ENCODE peak calls at places on chromosomes 13 and 19, in six cellular contexts. Z is GM10248, Y is neural progenitor cell, F is GM20000, L is Calu3, J is cardiac fibroblast. O is an unnamed sample.

GRCh38 chr13:27500806-27501534 is 50.6 kb upstream of the MTIF3 start:
- DNase-seq in Z (no peak), Y (no peak), F (no peak), L (no peak), J (peak), O (no peak)

GRCh38 chr19:47109541-47110375 is 3.8 kb downstream of the ZC3H4 start:
- DNase-seq in Z (no peak), Y (no peak), F (no peak), L (peak), J (peak), O (peak)

GRCh38 chr19:16504271-16504670 is 8.1 kb downstream of the C19orf44 start:
- DNase-seq in Z (no peak), Y (no peak), F (no peak), L (no peak), J (no peak), O (no peak)

GRCh38 chr13:97254809-97255208 is 32.7 kb downstream of the MBNL2 start:
- DNase-seq in Z (no peak), Y (no peak), F (no peak), L (no peak), J (no peak), O (no peak)

GRCh38 chr13:25084101-25084500 is 11.8 kb upstream of the PABPC3 start:
- DNase-seq in Z (no peak), Y (no peak), F (no peak), L (no peak), J (no peak), O (no peak)

GRCh38 chr13:60226507-60226906 is 62.8 kb upstream of the DIAPH3 start:
- DNase-seq in Z (no peak), Y (peak), F (no peak), L (no peak), J (peak), O (peak)

GRCh38 chr13:100636441-100636840 is 38.2 kb downstream of the TMTC4 start:
- DNase-seq in Z (no peak), Y (no peak), F (no peak), L (no peak), J (no peak), O (no peak)

GRCh38 chr13:26651234-26651633 is 93.8 kb downstream of the WASF3 start:
- DNase-seq in Z (no peak), Y (no peak), F (no peak), L (no peak), J (no peak), O (no peak)

GRCh38 chr19:55041627-55042343 is 3.7 kb upstream of the GP6 start:
- DNase-seq in Z (no peak), Y (no peak), F (no peak), L (no peak), J (no peak), O (no peak)

GRCh38 chr13:113918580-113918979 is 54.7 kb upstream of the GAS6 start:
- DNase-seq in Z (no peak), Y (no peak), F (no peak), L (no peak), J (no peak), O (no peak)

GRCh38 chr13:66138172-66138811 is 1091.8 kb downstream of the PCDH9 start:
- DNase-seq in Z (peak), Y (no peak), F (peak), L (no peak), J (no peak), O (no peak)

GRCh38 chr13:113860579-113861432 is 3.1 kb downstream of the GAS6 start:
- DNase-seq in Z (no peak), Y (peak), F (no peak), L (no peak), J (peak), O (peak)

GRCh38 chr13:91504216-91504615 is 105.8 kb downstream of the GPC5 start:
- DNase-seq in Z (no peak), Y (no peak), F (no peak), L (no peak), J (no peak), O (no peak)

GRCh38 chr19:14089662-14090508 is 666 bp downstream of the SAMD1 start:
- DNase-seq in Z (peak), Y (peak), F (peak), L (peak), J (peak), O (peak)
- TF ChIP-seq CTCF in Z (peak), Y (no peak), F (peak), L (no peak), J (no peak), O (peak)

GRCh38 chr13:61463027-61463426 is 47.4 kb upstream of the PCDH20 start:
- DNase-seq in Z (no peak), Y (no peak), F (no peak), L (no peak), J (no peak), O (no peak)
- TF ChIP-seq CTCF in Z (no peak), Y (no peak), F (no peak), L (no peak), J (no peak), O (no peak)

GRCh38 chr19:13847900-13848677 is 28.8 kb upstream of the NANOS3 start:
- DNase-seq in Z (no peak), Y (no peak), F (no peak), L (no peak), J (no peak), O (no peak)
- TF ChIP-seq CTCF in Z (no peak), Y (no peak), F (no peak), L (no peak), J (no peak), O (no peak)

GRCh38 chr13:28820099-28821051 is at the start of gene MTUS2:
- DNase-seq in Z (peak), Y (peak), F (no peak), L (peak), J (no peak), O (peak)

GRCh38 chr13:28817204-28817603 is 2.9 kb upstream of the MTUS2 start:
- DNase-seq in Z (no peak), Y (peak), F (no peak), L (no peak), J (no peak), O (peak)

GRCh38 chr13:28819046-28819747 is 942 bp upstream of the MTUS2 start:
- DNase-seq in Z (peak), Y (peak), F (peak), L (peak), J (peak), O (no peak)

GRCh38 chr13:28822161-28822560 is 2.0 kb downstream of the MTUS2 start:
- DNase-seq in Z (no peak), Y (no peak), F (no peak), L (no peak), J (no peak), O (no peak)

GRCh38 chr13:28819748-28820098 is 416 bp upstream of the MTUS2 start:
- DNase-seq in Z (peak), Y (peak), F (peak), L (peak), J (peak), O (peak)
- TF ChIP-seq CTCF in Z (peak), Y (peak), F (peak), L (no peak), J (no peak), O (peak)

DNA sequence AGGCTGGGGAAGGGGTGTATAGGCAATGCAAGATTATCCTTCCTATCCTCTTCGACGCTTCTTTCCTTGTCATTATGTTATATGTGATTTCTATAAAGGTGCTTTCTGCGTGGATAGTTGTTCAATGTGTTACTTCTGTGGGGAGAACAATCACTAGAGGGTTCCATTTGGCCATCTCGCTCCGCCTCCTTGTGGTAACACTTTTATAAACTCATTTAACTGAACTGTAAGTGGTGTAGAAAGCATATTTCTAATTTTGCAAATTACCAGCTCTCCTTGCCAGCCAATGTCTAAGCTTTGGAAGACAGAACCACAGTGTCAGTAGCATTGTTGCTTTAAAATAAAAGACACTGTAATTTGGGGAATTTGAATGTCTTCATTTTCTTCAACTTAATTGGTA is 1093.7 kb upstream of the MIR17HG start:
- DNase-seq in Z (no peak), Y (no peak), F (no peak), L (no peak), J (no peak), O (no peak)
- TF ChIP-seq CTCF in Z (no peak), Y (no peak), F (no peak), L (no peak), J (no peak), O (peak)

GRCh38 chr13:32535140-32535539 is 3.5 kb downstream of the N4BP2L2 start:
- DNase-seq in Z (no peak), Y (no peak), F (no peak), L (no peak), J (no peak), O (no peak)

GRCh38 chr13:32538234-32538620 is 368 bp downstream of the N4BP2L2 start:
- DNase-seq in Z (peak), Y (peak), F (peak), L (no peak), J (peak), O (no peak)

GRCh38 chr13:32535748-32536147 is 2.8 kb downstream of the N4BP2L2 start:
- DNase-seq in Z (no peak), Y (no peak), F (no peak), L (no peak), J (no peak), O (no peak)

GRCh38 chr13:32537580-32538233 is 888 bp downstream of the N4BP2L2 start:
- DNase-seq in Z (no peak), Y (no peak), F (no peak), L (peak), J (no peak), O (peak)

GRCh38 chr13:32538621-32539246 is at the start of gene N4BP2L2:
- DNase-seq in Z (peak), Y (peak), F (peak), L (peak), J (peak), O (peak)
- TF ChIP-seq CTCF in Z (peak), Y (no peak), F (no peak), L (no peak), J (peak), O (peak)

GRCh38 chr19:40513741-40514315 is 47.0 kb downstream of the SPTBN4 start:
- DNase-seq in Z (no peak), Y (no peak), F (no peak), L (no peak), J (no peak), O (no peak)
- TF ChIP-seq CTCF in Z (no peak), Y (no peak), F (no peak), L (no peak), J (no peak), O (no peak)

DNA sequence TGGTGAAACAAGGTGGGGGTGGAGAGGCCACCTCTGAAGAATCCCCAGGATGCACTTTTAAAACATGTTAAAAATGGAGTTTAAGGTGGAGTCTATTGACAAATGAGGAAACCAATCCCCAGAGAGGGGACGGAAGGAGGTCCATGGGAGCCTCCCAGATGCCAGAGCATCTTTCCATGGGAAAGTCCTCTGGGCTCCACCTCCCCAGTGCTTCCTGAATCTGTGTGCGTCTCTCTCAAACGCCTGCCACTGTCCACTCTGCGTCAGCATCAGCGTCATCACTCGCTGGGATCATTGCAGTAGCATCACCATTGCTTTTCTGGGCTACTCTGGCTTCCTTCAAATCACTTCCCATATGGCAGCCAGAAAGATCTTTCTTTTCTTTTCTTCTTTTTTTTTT is 6.2 kb downstream of the GPR4 start:
- DNase-seq in Z (no peak), Y (no peak), F (peak), L (no peak), J (no peak), O (no peak)
- TF ChIP-seq CTCF in Z (no peak), Y (no peak), F (no peak), L (no peak), J (no peak), O (no peak)

GRCh38 chr19:3618811-3619630 is 7.6 kb downstream of the CACTIN start:
- DNase-seq in Z (no peak), Y (no peak), F (no peak), L (no peak), J (no peak), O (no peak)
- TF ChIP-seq CTCF in Z (no peak), Y (no peak), F (no peak), L (no peak), J (no peak), O (peak)

O was measured in endodermal cell.